ENCODE peak calls at places on chromosome 2, in seven cellular contexts. Y, P, M, T, U, J and E are unnamed samples.

GRCh38 chr2:179787601-179788000 is 73.8 kb downstream of the ZNF385B start:
- DNase-seq in J (no peak), U (no peak), P (no peak), Y (no peak), M (no peak), T (no peak), E (no peak)

GRCh38 chr2:65436825-65437221 is 4.4 kb upstream of the SPRED2 start:
- DNase-seq in Y (no peak), U (no peak), P (no peak), J (no peak), M (no peak), T (peak; percentile 64), E (no peak)

GRCh38 chr2:5834491-5834890 is 142.3 kb downstream of the SOX11 start:
- DNase-seq in U (no peak), J (no peak), P (no peak), Y (no peak), T (no peak), M (no peak), E (no peak)

GRCh38 chr2:235605306-235605998 is 111.6 kb downstream of the AGAP1 start:
- DNase-seq in J (no peak), M (peak; percentile 43), T (no peak), P (peak; percentile 81), U (peak; percentile 82), Y (no peak), E (peak; percentile 90)

GRCh38 chr2:204529795-204530463 is 15.3 kb upstream of the PARD3B start:
- DNase-seq in J (no peak), Y (no peak), T (no peak), U (no peak), M (no peak), P (no peak), E (no peak)

GRCh38 chr2:32064021-32064678 is 794 bp downstream of the SPAST start:
- DNase-seq in Y (peak; percentile 35), P (no peak), M (peak; percentile 25), J (peak; percentile 19), U (no peak), T (peak; percentile 60), E (no peak)

GRCh38 chr2:8676915-8677645 is 4.8 kb upstream of the ID2 start:
- DNase-seq in P (no peak), M (no peak), Y (no peak), J (no peak), U (no peak), T (no peak), E (no peak)

GRCh38 chr2:227942021-227942420 is 70.6 kb downstream of the DAW1 start:
- DNase-seq in U (no peak), M (no peak), J (no peak), T (no peak), P (no peak), Y (no peak), E (no peak)

GRCh38 chr2:158497486-158497885 is 40.7 kb downstream of the PKP4 start:
- DNase-seq in J (no peak), Y (no peak), U (no peak), P (no peak), T (no peak), M (no peak), E (no peak)

GRCh38 chr2:25347205-25347815 is 5.6 kb upstream of the DNMT3A start:
- DNase-seq in P (no peak), Y (no peak), J (no peak), U (peak; percentile 4), M (no peak), T (no peak), E (no peak)

DNA sequence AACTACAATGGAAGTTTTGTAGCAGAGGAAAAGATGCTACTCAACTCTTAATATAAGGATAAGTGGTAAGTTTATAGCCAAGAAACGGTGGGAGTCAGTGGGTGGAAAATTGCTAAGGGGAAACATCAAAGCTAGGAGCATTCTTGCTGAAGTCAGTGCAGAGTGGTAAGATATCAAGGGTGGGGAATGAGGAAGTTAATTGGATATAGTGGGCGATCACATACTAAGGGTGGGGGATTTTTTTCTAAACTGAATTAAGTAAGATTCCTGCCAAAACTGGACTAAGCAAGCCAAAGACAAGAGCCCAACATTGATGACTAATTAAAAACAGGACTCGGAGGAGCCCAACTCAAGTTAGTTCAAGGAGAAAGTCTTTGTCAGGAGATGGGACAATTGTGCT is 525.4 kb downstream of the CCDC85A start:
- DNase-seq in M (no peak), T (no peak), P (no peak), J (no peak), U (no peak), Y (no peak), E (no peak)
- H3K9me3 ChIP-seq in M (no peaks in the 10 kb centered on the region), T (no peaks in the 10 kb centered on the region), P (no peaks in the 10 kb centered on the region), J (no peaks in the 10 kb centered on the region), U (no peaks in the 10 kb centered on the region), Y (no peaks in the 10 kb centered on the region), E (no peaks in the 10 kb centered on the region)

DNA sequence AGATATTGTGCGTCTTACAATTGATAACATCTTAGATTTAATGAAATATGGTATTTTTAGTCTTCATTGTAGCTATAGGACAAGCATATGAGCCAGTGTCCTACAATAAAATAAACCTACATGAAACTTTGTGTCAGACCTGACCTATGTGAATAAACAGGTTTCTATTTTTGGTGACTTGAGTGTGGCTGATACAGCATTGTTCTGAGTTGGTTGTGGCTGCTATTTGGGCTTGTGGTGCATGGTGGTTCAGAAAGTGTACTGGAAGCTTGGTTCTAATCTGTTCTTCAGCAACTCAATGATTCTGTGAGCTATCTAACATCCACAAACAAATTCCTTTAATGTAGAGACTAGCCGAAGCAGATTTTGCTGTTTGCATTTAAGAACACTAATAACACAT is 64.9 kb upstream of the MAP2 start:
- DNase-seq in Y (no peak), U (no peak), J (no peak), M (no peak), P (no peak), T (no peak), E (no peak)
- H3K9me3 ChIP-seq in Y (no peaks in the 10 kb centered on the region), U (no peaks in the 10 kb centered on the region), J (no peaks in the 10 kb centered on the region), M (no peaks in the 10 kb centered on the region), P (no peaks in the 10 kb centered on the region), T (no peaks in the 10 kb centered on the region), E (no peaks in the 10 kb centered on the region)

GRCh38 chr2:4122751-4123150 is 419.4 kb downstream of the DCDC2C start:
- DNase-seq in M (no peak), P (no peak), U (no peak), J (no peak), Y (no peak), T (no peak), E (no peak)
- H3K9me3 ChIP-seq in M (no peaks in the 10 kb centered on the region), P (peaks cover 37% of the 10 kb centered on the region), U (peaks cover 4% of the 10 kb centered on the region), J (no peaks in the 10 kb centered on the region), Y (no peaks in the 10 kb centered on the region), T (no peaks in the 10 kb centered on the region), E (no peaks in the 10 kb centered on the region)

DNA sequence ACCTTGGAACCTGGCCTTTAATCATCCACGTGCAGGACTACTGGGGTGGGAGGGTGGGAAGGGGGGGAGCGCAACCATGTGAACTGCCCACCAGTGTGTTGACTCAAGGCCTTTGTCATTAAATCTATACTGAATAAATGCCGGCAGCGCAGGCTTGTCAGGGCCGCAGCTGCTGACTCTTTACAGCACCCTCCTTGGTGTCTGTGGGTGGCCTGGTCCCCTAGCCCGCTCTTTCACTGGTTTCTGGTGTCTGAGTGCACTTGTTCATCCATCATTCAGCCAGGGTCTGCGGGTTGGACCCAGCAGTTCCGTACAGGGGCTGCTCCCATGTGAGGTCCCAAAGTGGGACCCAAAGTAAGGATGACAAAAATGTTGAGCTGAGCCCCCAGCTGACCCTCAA is 11.5 kb downstream of the MAP3K2 start:
- DNase-seq in T (no peak), Y (no peak), U (no peak), M (no peak), P (no peak), J (no peak), E (no peak)
- H3K9me3 ChIP-seq in T (peaks cover 14% of the 10 kb centered on the region), Y (peaks cover 11% of the 10 kb centered on the region), U (no peaks in the 10 kb centered on the region), M (no peaks in the 10 kb centered on the region), P (peaks cover 26% of the 10 kb centered on the region), J (peaks cover 3% of the 10 kb centered on the region), E (no peaks in the 10 kb centered on the region)

DNA sequence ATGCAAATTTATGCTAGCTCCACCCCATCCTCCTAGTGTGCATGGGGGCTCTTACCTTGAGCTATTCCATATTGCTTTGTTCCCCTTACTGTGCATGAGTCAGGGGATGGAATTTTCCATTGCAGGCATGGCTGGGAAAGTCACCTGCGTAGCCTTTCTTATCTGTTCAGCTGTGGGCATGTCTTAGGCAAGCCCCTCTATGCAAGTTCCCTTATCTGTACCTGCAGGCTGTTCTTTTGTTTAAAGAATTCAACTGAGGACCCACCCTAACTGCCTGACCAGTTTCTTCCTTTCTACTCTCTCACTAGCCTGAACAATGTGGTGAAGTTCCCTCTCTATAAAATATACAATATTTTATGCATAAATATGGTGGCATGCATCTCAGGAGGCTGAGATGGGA is 54.2 kb upstream of the CDCA7 start:
- DNase-seq in M (no peak), T (no peak), Y (no peak), U (no peak), P (no peak), J (no peak), E (no peak)
- H3K9me3 ChIP-seq in M (no peaks in the 10 kb centered on the region), T (peaks cover 13% of the 10 kb centered on the region), Y (peaks cover 20% of the 10 kb centered on the region), U (no peaks in the 10 kb centered on the region), P (peaks cover 45% of the 10 kb centered on the region), J (no peaks in the 10 kb centered on the region), E (peaks cover 5% of the 10 kb centered on the region)

GRCh38 chr2:240425236-240425615 is 10.2 kb upstream of the GPC1 start:
- DNase-seq in T (no peak), J (no peak), M (no peak), U (no peak), P (no peak), Y (no peak), E (no peak)

GRCh38 chr2:240422683-240423329 is 12.7 kb upstream of the GPC1 start:
- DNase-seq in P (no peak), M (no peak), T (no peak), Y (no peak), U (no peak), J (no peak), E (no peak)

GRCh38 chr2:240425697-240426096 is 9.8 kb upstream of the GPC1 start:
- DNase-seq in U (no peak), T (no peak), M (no peak), P (no peak), Y (no peak), J (no peak), E (no peak)

GRCh38 chr2:240424341-240425235 is 10.9 kb upstream of the GPC1 start:
- DNase-seq in J (no peak), U (peak; percentile 42), P (peak; percentile 1), Y (peak; percentile 19), T (no peak), M (no peak), E (no peak)

DNA sequence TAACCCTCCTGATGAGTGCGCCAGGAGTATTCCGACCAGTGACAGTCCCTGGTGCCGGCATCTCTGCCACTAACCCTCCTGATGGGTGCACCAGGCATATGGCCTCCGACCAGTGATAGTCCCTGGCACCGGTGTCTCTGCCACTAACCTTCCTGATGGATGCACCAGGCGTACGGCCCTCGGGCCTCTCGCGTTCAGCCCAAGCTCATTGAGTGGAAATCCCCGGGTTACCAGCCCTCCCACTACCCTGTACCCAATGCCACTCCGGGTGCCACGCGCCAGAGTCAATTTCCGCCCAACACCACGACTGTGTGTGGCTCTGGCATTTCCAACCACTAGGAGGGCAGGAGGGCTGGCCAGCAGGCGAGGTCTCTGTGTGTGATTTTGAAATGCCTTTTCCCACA is 11.7 kb upstream of the GPC1 start:
- DNase-seq in M (no peak), J (no peak), U (peak; percentile 37), T (no peak), P (peak; percentile 3), Y (peak; percentile 19), E (peak; percentile 29)
- H3K9me3 ChIP-seq in M (no peaks in the 10 kb centered on the region), J (no peaks in the 10 kb centered on the region), U (no peaks in the 10 kb centered on the region), T (peaks cover 20% of the 10 kb centered on the region), P (peaks cover 33% of the 10 kb centered on the region), Y (peaks cover 21% of the 10 kb centered on the region), E (no peaks in the 10 kb centered on the region)